ENCODE peak calls at places on chromosomes 16 and 17, in seven cellular contexts. J is lower lobe of right lung; Q is RCC 7860; A is effector CD8-positive, alpha-beta T cell; Z is AML-193; T is thyroid gland; B is foreskin melanocyte. V is an unnamed sample.

GRCh38 chr16:78705694-78706093 is 606.2 kb downstream of the WWOX start:
- DNase-seq in J (no peak), Q (peak), A (no peak), Z (peak), T (no peak), B (no peak), V (no peak)

GRCh38 chr16:23324727-23325126 is 22.6 kb downstream of the SCNN1B start:
- DNase-seq in J (peak), Q (no peak), A (no peak), Z (no peak), T (peak), B (no peak), V (no peak)

GRCh38 chr17:12637015-12637414 is 28.7 kb upstream of the MYOCD start:
- DNase-seq in J (no peak), Q (peak), A (no peak), Z (no peak), T (no peak), B (no peak), V (no peak)

GRCh38 chr16:966505-966904 is 4.3 kb downstream of the LMF1 start:
- DNase-seq in J (no peak), Q (no peak), A (no peak), Z (no peak), T (no peak), B (no peak), V (no peak)

GRCh38 chr17:50199211-50199633 is 2.2 kb downstream of the COL1A1 start:
- DNase-seq in J (peak), Q (no peak), A (no peak), Z (no peak), T (no peak), B (no peak), V (peak)

GRCh38 chr16:2981899-2982250 is 1.6 kb upstream of the PKMYT1 start:
- DNase-seq in J (no peak), Q (no peak), A (no peak), Z (no peak), T (no peak), B (no peak), V (no peak)

GRCh38 chr16:81590714-81591537 is 146.3 kb downstream of the CMIP start:
- DNase-seq in J (no peak), Q (no peak), A (no peak), Z (no peak), T (no peak), B (no peak), V (no peak)

GRCh38 chr16:56938664-56939513 is 6.9 kb downstream of the HERPUD1 start:
- DNase-seq in J (no peak), Q (no peak), A (no peak), Z (no peak), T (no peak), B (no peak), V (peak)

GRCh38 chr17:69857412-69857835 is 217.6 kb upstream of the KCNJ16 start:
- DNase-seq in J (no peak), Q (peak), A (no peak), Z (no peak), T (no peak), B (no peak), V (no peak)

GRCh38 chr16:4344659-4345438 is 6.3 kb downstream of the PAM16 start:
- DNase-seq in J (no peak), Q (no peak), A (no peak), Z (no peak), T (peak), B (peak), V (no peak)

GRCh38 chr17:64411999-64412771 is 21.5 kb upstream of the PECAM1 start:
- DNase-seq in J (peak), Q (no peak), A (no peak), Z (peak), T (no peak), B (peak), V (peak)

GRCh38 chr17:45749831-45750335 is 34.2 kb upstream of the CRHR1 start:
- DNase-seq in J (no peak), Q (no peak), A (no peak), Z (no peak), T (no peak), B (no peak), V (no peak)

GRCh38 chr17:2053380-2054261 is 1.3 kb upstream of the HIC1 start:
- DNase-seq in J (peak), Q (no peak), A (peak), Z (peak), T (peak), B (no peak), V (peak)

GRCh38 chr16:81175325-81175891 is 63.1 kb upstream of the BCO1 start:
- DNase-seq in J (no peak), Q (peak), A (no peak), Z (no peak), T (no peak), B (no peak), V (no peak)

GRCh38 chr17:79108870-79109269 is 34.2 kb downstream of the ENGASE start:
- DNase-seq in J (no peak), Q (no peak), A (no peak), Z (no peak), T (no peak), B (no peak), V (no peak)

V was measured in spleen.